ENCODE peak calls at places on chromosomes 13 and 19, in seven cellular contexts. One of them, this sample, is unnamed.
A peak's percentile ranks its signal among the peaks of the same experiment; 100 is the strongest.

GRCh38 chr13:26420282-26420960 is 137.1 kb upstream of the WASF3 start:
- DNase-seq in uterus: no peak
- DNase-seq in body of pancreas: no peak
- DNase-seq in tibial nerve: no peak
- DNase-seq in CD4-positive, CD25-positive, alpha-beta regulatory T cell: no peak
- DNase-seq in heart left ventricle: no peak
- DNase-seq in IMR-90: peak; percentile 10
- DNase-seq in this sample: no peak

GRCh38 chr19:50486823-50487515 is 10.3 kb upstream of the GARIN5A start:
- DNase-seq in uterus: no peak
- DNase-seq in body of pancreas: peak; percentile 40
- DNase-seq in tibial nerve: no peak
- DNase-seq in CD4-positive, CD25-positive, alpha-beta regulatory T cell: peak; percentile 57
- DNase-seq in heart left ventricle: no peak
- DNase-seq in IMR-90: peak; percentile 19
- DNase-seq in this sample: no peak

GRCh38 chr19:38213911-38214625 is 10.0 kb downstream of the DPF1 start:
- DNase-seq in uterus: no peak
- DNase-seq in body of pancreas: no peak
- DNase-seq in tibial nerve: no peak
- DNase-seq in CD4-positive, CD25-positive, alpha-beta regulatory T cell: peak; percentile 61
- DNase-seq in heart left ventricle: no peak
- DNase-seq in IMR-90: peak; percentile 61
- DNase-seq in this sample: no peak

GRCh38 chr19:6032381-6032780 is 54.4 kb upstream of the RANBP3 start:
- DNase-seq in uterus: peak; percentile 1
- DNase-seq in body of pancreas: no peak
- DNase-seq in tibial nerve: no peak
- DNase-seq in CD4-positive, CD25-positive, alpha-beta regulatory T cell: no peak
- DNase-seq in heart left ventricle: no peak
- DNase-seq in IMR-90: no peak
- DNase-seq in this sample: no peak

GRCh38 chr19:2962018-2962670 is 15.2 kb upstream of the TLE6 start:
- DNase-seq in uterus: no peak
- DNase-seq in body of pancreas: peak; percentile 58
- DNase-seq in tibial nerve: peak; percentile 95
- DNase-seq in CD4-positive, CD25-positive, alpha-beta regulatory T cell: peak; percentile 85
- DNase-seq in heart left ventricle: no peak
- DNase-seq in IMR-90: peak; percentile 89
- DNase-seq in this sample: no peak

GRCh38 chr13:99062593-99062992 is 84.7 kb upstream of the DOCK9 start:
- DNase-seq in uterus: peak; percentile 41
- DNase-seq in body of pancreas: no peak
- DNase-seq in tibial nerve: no peak
- DNase-seq in CD4-positive, CD25-positive, alpha-beta regulatory T cell: no peak
- DNase-seq in heart left ventricle: peak; percentile 71
- DNase-seq in IMR-90: peak; percentile 30
- DNase-seq in this sample: no peak

GRCh38 chr13:99432637-99433542 is 68.4 kb upstream of the TM9SF2 start:
- DNase-seq in uterus: no peak
- DNase-seq in body of pancreas: peak; percentile 38
- DNase-seq in tibial nerve: peak; percentile 69
- DNase-seq in CD4-positive, CD25-positive, alpha-beta regulatory T cell: peak; percentile 61
- DNase-seq in heart left ventricle: peak; percentile 59
- DNase-seq in IMR-90: peak; percentile 73
- DNase-seq in this sample: no peak

GRCh38 chr13:109196896-109197295 is 567.5 kb downstream of the MYO16 start:
- DNase-seq in uterus: no peak
- DNase-seq in body of pancreas: no peak
- DNase-seq in tibial nerve: no peak
- DNase-seq in CD4-positive, CD25-positive, alpha-beta regulatory T cell: no peak
- DNase-seq in heart left ventricle: no peak
- DNase-seq in IMR-90: no peak
- DNase-seq in this sample: no peak

GRCh38 chr19:48492925-48493717 is 18.5 kb downstream of the LMTK3 start:
- DNase-seq in uterus: peak; percentile 91
- DNase-seq in body of pancreas: peak; percentile 98
- DNase-seq in tibial nerve: peak; percentile 96
- DNase-seq in CD4-positive, CD25-positive, alpha-beta regulatory T cell: peak; percentile 81
- DNase-seq in heart left ventricle: peak; percentile 96
- DNase-seq in IMR-90: peak; percentile 94
- DNase-seq in this sample: peak; percentile 94

GRCh38 chr19:48491793-48492123 is 19.9 kb downstream of the LMTK3 start:
- DNase-seq in uterus: no peak
- DNase-seq in body of pancreas: no peak
- DNase-seq in tibial nerve: no peak
- DNase-seq in CD4-positive, CD25-positive, alpha-beta regulatory T cell: no peak
- DNase-seq in heart left ventricle: no peak
- DNase-seq in IMR-90: no peak
- DNase-seq in this sample: peak; percentile 88

GRCh38 chr19:48495391-48495790 is 16.2 kb downstream of the LMTK3 start:
- DNase-seq in uterus: no peak
- DNase-seq in body of pancreas: no peak
- DNase-seq in tibial nerve: no peak
- DNase-seq in CD4-positive, CD25-positive, alpha-beta regulatory T cell: no peak
- DNase-seq in heart left ventricle: no peak
- DNase-seq in IMR-90: no peak
- DNase-seq in this sample: no peak

GRCh38 chr19:48490980-48491792 is 20.4 kb downstream of the LMTK3 start:
- DNase-seq in uterus: peak; percentile 54
- DNase-seq in body of pancreas: peak; percentile 54
- DNase-seq in tibial nerve: no peak
- DNase-seq in CD4-positive, CD25-positive, alpha-beta regulatory T cell: peak; percentile 58
- DNase-seq in heart left ventricle: no peak
- DNase-seq in IMR-90: no peak
- DNase-seq in this sample: no peak

DNA sequence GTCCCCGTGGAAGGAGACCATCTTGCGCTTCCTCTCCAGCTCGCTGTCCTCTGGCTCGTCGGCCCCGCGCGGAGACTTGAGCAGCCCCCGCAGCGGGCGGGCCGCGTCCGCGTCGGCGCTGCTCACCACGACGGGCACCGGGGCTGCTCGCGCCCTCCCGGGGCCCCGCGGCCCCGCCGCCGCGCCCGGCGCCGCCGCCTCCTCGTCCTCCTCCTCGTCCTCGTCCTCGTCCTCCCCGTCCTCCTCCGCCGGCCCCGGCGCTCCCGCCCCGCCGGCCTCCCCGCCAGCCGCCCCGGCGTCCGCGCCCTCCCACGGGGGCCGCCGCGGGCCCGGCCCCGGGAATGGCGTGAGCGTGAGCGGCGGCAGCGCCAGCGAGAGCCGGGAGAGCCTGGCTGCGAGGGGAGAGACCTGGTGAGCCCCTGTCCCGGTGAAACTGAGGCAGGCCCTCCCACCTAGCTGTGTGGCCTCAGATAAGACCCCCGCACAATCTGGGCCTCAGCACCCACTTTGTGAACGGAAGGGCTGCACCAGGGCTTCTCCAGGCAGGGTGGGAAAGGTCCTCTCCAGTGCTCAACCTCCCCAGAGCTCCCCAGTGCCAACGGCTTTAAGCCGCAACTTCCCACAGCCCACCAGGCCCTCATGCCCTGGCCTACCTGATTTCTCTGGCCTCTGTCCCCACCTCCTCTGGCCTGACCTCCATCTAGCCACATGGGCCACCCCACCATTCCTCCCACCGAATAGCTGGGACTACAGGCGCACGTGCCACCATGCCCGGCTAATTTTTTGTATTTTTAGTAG is 17.7 kb downstream of the LMTK3 start:
- DNase-seq in uterus: no peak
- DNase-seq in body of pancreas: no peak
- DNase-seq in tibial nerve: no peak
- DNase-seq in CD4-positive, CD25-positive, alpha-beta regulatory T cell: no peak
- DNase-seq in heart left ventricle: no peak
- DNase-seq in IMR-90: no peak
- DNase-seq in this sample: no peak
- H3K27ac ChIP-seq in uterus: peak overlapping the region; percentile 79
- H3K27ac ChIP-seq in body of pancreas: peak overlapping the region; percentile 74
- H3K27ac ChIP-seq in tibial nerve: peak overlapping the region; percentile 84
- H3K27ac ChIP-seq in CD4-positive, CD25-positive, alpha-beta regulatory T cell: no peak overlapping the region
- H3K27ac ChIP-seq in heart left ventricle: peak overlapping the region; percentile 75
- H3K27ac ChIP-seq in IMR-90: peak overlapping the region; percentile 89
- H3K27ac ChIP-seq in this sample: no peak overlapping the region

GRCh38 chr19:19327672-19328071 is 7.0 kb downstream of the MAU2 start:
- DNase-seq in uterus: no peak
- DNase-seq in body of pancreas: no peak
- DNase-seq in tibial nerve: no peak
- DNase-seq in CD4-positive, CD25-positive, alpha-beta regulatory T cell: no peak
- DNase-seq in heart left ventricle: no peak
- DNase-seq in IMR-90: no peak
- DNase-seq in this sample: no peak

GRCh38 chr19:19320362-19321142 is at the start of the genes MAU2 and SUGP1:
- DNase-seq in uterus: peak; percentile 88
- DNase-seq in body of pancreas: peak; percentile 89
- DNase-seq in tibial nerve: peak; percentile 82
- DNase-seq in CD4-positive, CD25-positive, alpha-beta regulatory T cell: peak; percentile 96
- DNase-seq in heart left ventricle: peak; percentile 88
- DNase-seq in IMR-90: peak; percentile 90
- DNase-seq in this sample: peak; percentile 71

GRCh38 chr19:19321143-19321577 is 531 bp downstream of the MAU2 start:
- DNase-seq in uterus: no peak
- DNase-seq in body of pancreas: no peak
- DNase-seq in tibial nerve: no peak
- DNase-seq in CD4-positive, CD25-positive, alpha-beta regulatory T cell: peak; percentile 34
- DNase-seq in heart left ventricle: no peak
- DNase-seq in IMR-90: no peak
- DNase-seq in this sample: no peak

GRCh38 chr19:19319725-19320361 is 466 bp downstream of the SUGP1 start:
- DNase-seq in uterus: no peak
- DNase-seq in body of pancreas: no peak
- DNase-seq in tibial nerve: no peak
- DNase-seq in CD4-positive, CD25-positive, alpha-beta regulatory T cell: peak; percentile 23
- DNase-seq in heart left ventricle: no peak
- DNase-seq in IMR-90: no peak
- DNase-seq in this sample: no peak

DNA sequence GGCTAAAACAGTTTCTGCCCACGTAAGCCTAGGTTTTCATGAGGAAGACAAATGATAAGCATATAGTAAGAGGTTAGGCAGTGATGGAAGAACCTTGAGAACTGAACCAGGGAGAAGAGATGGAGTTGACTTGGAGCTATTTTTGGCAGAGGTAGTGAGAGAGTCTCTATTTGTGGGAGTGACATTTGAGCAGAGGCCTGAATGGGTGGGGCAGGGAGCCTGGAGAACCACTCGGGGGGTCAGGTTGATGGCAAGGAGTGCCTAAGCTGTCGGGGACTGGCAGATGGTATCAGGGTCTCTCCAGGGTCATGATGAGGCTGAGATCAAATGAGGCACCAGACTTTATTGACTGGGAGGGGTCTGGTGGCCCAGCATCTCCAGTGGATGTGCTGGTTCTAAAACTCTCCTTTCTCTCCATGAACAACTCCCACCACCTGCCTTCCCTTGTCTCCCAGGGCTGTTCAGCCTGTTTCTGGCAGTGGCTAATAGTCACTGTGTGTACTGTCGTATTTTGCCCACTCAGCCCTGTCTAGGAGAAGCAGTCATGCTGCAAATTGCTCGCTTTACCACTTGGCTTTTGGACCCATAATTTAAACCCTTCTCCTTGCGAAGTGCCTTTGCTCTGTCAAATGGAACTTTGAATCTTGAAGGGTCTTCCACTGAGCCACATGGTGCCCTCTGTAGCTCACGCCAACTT is 3.6 kb downstream of the MAU2 start:
- DNase-seq in uterus: no peak
- DNase-seq in body of pancreas: no peak
- DNase-seq in tibial nerve: no peak
- DNase-seq in CD4-positive, CD25-positive, alpha-beta regulatory T cell: no peak
- DNase-seq in heart left ventricle: no peak
- DNase-seq in IMR-90: no peak
- DNase-seq in this sample: no peak
- H3K4me3 ChIP-seq in uterus: no peak overlapping the region
- H3K4me3 ChIP-seq in body of pancreas: no peak overlapping the region
- H3K4me3 ChIP-seq in tibial nerve: no peak overlapping the region
- H3K4me3 ChIP-seq in CD4-positive, CD25-positive, alpha-beta regulatory T cell: no peak overlapping the region
- H3K4me3 ChIP-seq in heart left ventricle: no peak overlapping the region
- H3K4me3 ChIP-seq in IMR-90: no peak overlapping the region
- H3K4me3 ChIP-seq in this sample: no peak overlapping the region

DNA sequence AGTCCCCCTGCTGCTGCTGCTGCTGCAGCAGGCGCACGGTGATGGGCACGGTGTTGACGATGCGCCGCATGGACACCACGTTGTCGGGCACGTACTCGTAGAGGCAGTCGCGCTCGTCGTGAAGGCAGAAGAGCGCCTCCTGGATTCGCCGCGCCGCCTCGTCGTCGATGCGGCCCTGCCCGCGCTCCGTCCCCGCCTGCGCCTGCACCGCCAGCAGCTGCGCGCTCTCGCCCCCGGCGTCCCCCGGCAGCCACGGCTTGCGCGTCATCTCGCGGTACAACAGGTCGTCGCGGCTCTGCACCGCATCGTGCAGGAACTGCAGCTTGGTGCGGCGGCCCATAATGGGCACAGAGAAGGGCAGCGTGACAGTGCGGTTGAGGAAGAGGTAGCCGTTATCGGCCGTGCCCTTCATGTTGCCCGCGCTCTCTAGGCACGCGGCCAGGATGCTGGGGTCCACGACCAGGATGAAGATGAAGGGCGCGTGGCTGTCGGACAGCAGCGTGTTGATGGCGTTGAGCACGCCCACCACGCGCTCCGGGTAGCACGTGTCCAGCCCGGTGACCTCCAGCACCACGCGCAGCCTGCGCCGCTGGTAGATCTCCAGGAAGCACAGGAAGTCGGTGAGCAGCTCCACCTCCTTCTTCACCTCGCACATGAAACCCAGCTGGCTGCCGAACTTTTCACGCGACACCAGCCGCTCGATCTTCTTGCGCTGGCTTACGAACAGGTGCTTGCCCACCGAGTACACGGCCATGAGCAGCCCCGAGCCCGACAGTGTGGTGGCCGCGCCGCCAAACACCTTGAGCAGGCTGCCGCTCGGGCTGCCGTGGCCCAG is 8.1 kb downstream of the NKPD1 start:
- DNase-seq in uterus: peak; percentile 31
- DNase-seq in body of pancreas: peak; percentile 67
- DNase-seq in tibial nerve: peak; percentile 13
- DNase-seq in CD4-positive, CD25-positive, alpha-beta regulatory T cell: peak; percentile 83
- DNase-seq in heart left ventricle: peak; percentile 51
- DNase-seq in IMR-90: peak; percentile 40
- DNase-seq in this sample: no peak
- H3K27ac ChIP-seq in uterus: no peak overlapping the region
- H3K27ac ChIP-seq in body of pancreas: no peak overlapping the region
- H3K27ac ChIP-seq in tibial nerve: no peak overlapping the region
- H3K27ac ChIP-seq in CD4-positive, CD25-positive, alpha-beta regulatory T cell: no peak overlapping the region
- H3K27ac ChIP-seq in heart left ventricle: no peak overlapping the region
- H3K27ac ChIP-seq in IMR-90: no peak overlapping the region
- H3K27ac ChIP-seq in this sample: no peak overlapping the region

DNA sequence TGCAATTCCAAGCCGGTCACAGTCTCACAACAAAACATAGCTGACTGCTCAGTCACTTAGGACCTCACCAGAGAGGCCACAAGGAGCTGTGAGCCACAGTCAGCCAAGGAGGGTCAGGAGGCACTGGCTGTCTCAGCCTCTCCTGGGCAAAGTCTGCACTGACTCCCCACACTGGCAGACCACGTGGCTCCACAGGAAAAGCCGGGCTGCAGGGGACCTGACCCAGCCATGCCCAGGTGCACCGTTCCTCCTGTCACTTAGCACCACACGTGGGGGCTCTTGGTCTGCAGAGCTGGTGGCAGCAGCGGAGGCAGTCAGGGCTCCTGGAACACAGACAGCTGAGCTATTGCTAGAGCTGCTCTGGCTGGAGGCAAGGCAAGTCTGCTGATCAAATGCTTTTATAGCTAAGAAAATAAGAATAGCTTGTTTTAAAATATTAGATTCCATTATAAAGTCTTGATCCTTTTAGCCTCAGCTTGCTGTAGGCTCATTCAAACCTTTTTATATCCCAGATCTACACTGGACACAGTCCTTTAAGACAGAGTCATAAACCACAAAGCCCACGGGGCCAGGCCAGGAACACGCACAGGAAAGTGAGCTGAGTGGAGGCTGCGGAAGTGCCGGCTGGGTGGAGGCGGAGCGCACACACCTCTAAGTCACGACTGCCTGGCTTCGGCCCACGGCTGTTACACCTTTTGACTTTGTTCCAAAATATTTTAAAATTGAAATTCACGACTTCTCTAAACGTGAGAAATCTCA is 744.1 kb downstream of the UQCRFS1 start:
- DNase-seq in uterus: no peak
- DNase-seq in body of pancreas: peak; percentile 47
- DNase-seq in tibial nerve: no peak
- DNase-seq in CD4-positive, CD25-positive, alpha-beta regulatory T cell: peak; percentile 7
- DNase-seq in heart left ventricle: no peak
- DNase-seq in IMR-90: no peak
- DNase-seq in this sample: no peak
- H3K4me3 ChIP-seq in uterus: no peak overlapping the region
- H3K4me3 ChIP-seq in body of pancreas: no peak overlapping the region
- H3K4me3 ChIP-seq in tibial nerve: no peak overlapping the region
- H3K4me3 ChIP-seq in CD4-positive, CD25-positive, alpha-beta regulatory T cell: no peak overlapping the region
- H3K4me3 ChIP-seq in heart left ventricle: no peak overlapping the region
- H3K4me3 ChIP-seq in IMR-90: no peak overlapping the region
- H3K4me3 ChIP-seq in this sample: no peak overlapping the region